ENCODE peak calls at places on chromosomes 16 and 17, in four cellular contexts. E, H, W and X are unnamed samples.

GRCh38 chr16:65572156-65572555 is 450.3 kb upstream of the CDH11 start:
- DNase-seq in E (no peak), H (no peak), W (no peak), X (peak; percentile 87)

GRCh38 chr16:88865742-88866141 is 718 bp downstream of the PABPN1L start:
- DNase-seq in E (no peak), H (no peak), W (no peak), X (no peak)

GRCh38 chr17:4247981-4248388 is 15.8 kb downstream of the ANKFY1 start:
- DNase-seq in E (no peak), H (no peak), W (peak; percentile 63), X (peak; percentile 12)

GRCh38 chr16:50310308-50311133 is 44.2 kb downstream of the ADCY7 start:
- DNase-seq in E (no peak), H (no peak), W (no peak), X (no peak)

GRCh38 chr17:45828171-45829133 is 16.2 kb upstream of the SPPL2C start:
- DNase-seq in E (no peak), H (peak; percentile 31), W (no peak), X (peak; percentile 12)

GRCh38 chr16:4411684-4412083 is 4.7 kb downstream of the CORO7 start:
- DNase-seq in E (peak; percentile 53), H (no peak), W (no peak), X (peak; percentile 37)

GRCh38 chr17:44581868-44582267 is 24.6 kb downstream of the FZD2 start:
- DNase-seq in E (no peak), H (peak; percentile 36), W (no peak), X (no peak)

GRCh38 chr16:71498031-71498430 is 8.9 kb upstream of the ZNF19 start:
- DNase-seq in E (no peak), H (no peak), W (no peak), X (no peak)

GRCh38 chr17:27804113-27804512 is 3.8 kb upstream of the NOS2 start:
- DNase-seq in E (no peak), H (no peak), W (no peak), X (no peak)

GRCh38 chr16:68564367-68564985 is 25.4 kb downstream of the ZFP90 start:
- DNase-seq in E (no peak), H (peak; percentile 14), W (peak; percentile 10), X (peak; percentile 20)

GRCh38 chr16:85682516-85682915 is 6.2 kb downstream of the GINS2 start:
- DNase-seq in E (no peak), H (no peak), W (no peak), X (no peak)

GRCh38 chr16:19900590-19900989 is 15.9 kb upstream of the GPRC5B start:
- DNase-seq in E (no peak), H (no peak), W (no peak), X (no peak)

GRCh38 chr17:81681672-81682071 is 1.9 kb downstream of the ARL16 start:
- DNase-seq in E (no peak), H (no peak), W (no peak), X (peak; percentile 65)

GRCh38 chr17:3695723-3696411 is at the start of gene P2RX5:
- DNase-seq in E (no peak), H (peak; percentile 82), W (no peak), X (no peak)

GRCh38 chr17:80477647-80478478 is 1.5 kb upstream of the NPTX1 start:
- DNase-seq in E (peak; percentile 64), H (peak; percentile 45), W (no peak), X (peak; percentile 60)

GRCh38 chr17:81966343-81967243 is 5.6 kb upstream of the NOTUM start:
- DNase-seq in E (peak; percentile 54), H (peak; percentile 56), W (no peak), X (peak; percentile 26)

GRCh38 chr16:19523184-19523558 is 571 bp upstream of the CCP110 start:
- DNase-seq in E (no peak), H (no peak), W (no peak), X (no peak)

GRCh38 chr17:199806-200603 is 18.6 kb upstream of the DOC2B start:
- DNase-seq in E (no peak), H (no peak), W (no peak), X (no peak)

DNA sequence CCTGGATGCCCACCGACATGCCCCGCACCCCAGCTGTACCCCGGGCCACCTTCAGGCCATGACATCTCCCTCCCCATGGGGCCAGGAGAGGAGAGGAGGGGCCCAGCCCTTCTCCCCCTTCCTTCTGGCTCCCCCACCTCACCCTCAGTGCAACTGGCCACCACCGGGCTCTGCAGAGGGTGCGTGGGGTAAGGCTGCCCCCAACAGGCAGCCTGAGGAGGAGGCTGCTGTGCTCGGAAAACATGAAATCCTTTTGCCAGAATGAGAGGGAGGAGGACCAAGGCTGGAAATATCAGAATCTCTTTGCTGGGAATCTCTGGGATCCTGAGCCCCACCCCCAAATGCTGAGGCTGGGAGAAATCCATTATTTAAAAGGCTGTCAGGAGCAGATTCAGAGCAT is 68.4 kb downstream of the CCT6B start:
- DNase-seq in E (peak; percentile 39), H (peak; percentile 81), W (peak; percentile 36), X (peak; percentile 12)
- TF ChIP-seq CTCF in E (peak; percentile 72), H (peak; percentile 98), W (peak; percentile 62), X (peak; percentile 48)

GRCh38 chr16:53022374-53022773 is 30.3 kb downstream of the CHD9NB start:
- DNase-seq in E (peak; percentile 47), H (peak; percentile 63), W (peak; percentile 73), X (peak; percentile 68)
- TF ChIP-seq CTCF in E (peak; percentile 84), H (peak; percentile 51), W (peak; percentile 76), X (peak; percentile 79)

GRCh38 chr16:12054396-12054795 is 77.9 kb downstream of the SNX29 start:
- DNase-seq in E (no peak), H (no peak), W (no peak), X (no peak)
- TF ChIP-seq CTCF in E (no peak), H (no peak), W (no peak), X (no peak)

GRCh38 chr17:50221500-50222480 is 20.4 kb upstream of the COL1A1 start:
- DNase-seq in E (no peak), H (peak; percentile 81), W (no peak), X (peak; percentile 86)

GRCh38 chr17:50225693-50226092 is 24.3 kb upstream of the COL1A1 start:
- DNase-seq in E (no peak), H (no peak), W (no peak), X (no peak)

GRCh38 chr17:50219939-50220465 is 18.6 kb upstream of the COL1A1 start:
- DNase-seq in E (no peak), H (no peak), W (peak; percentile 82), X (peak; percentile 85)

GRCh38 chr17:50220811-50221210 is 19.4 kb upstream of the COL1A1 start:
- DNase-seq in E (no peak), H (no peak), W (no peak), X (no peak)

GRCh38 chr17:50222922-50223321 is 21.5 kb upstream of the COL1A1 start:
- DNase-seq in E (no peak), H (no peak), W (no peak), X (no peak)
- TF ChIP-seq CTCF in E (no peak), H (no peak), W (no peak), X (no peak)

GRCh38 chr17:41284043-41284442 is 8.5 kb downstream of the KRTAP9-7 start:
- DNase-seq in E (no peak), H (no peak), W (peak; percentile 22), X (peak; percentile 20)
- TF ChIP-seq CTCF in E (no peak), H (no peak), W (no peak), X (no peak)